ENCODE peak calls at places on chromosomes 5 and 9, in seven cellular contexts. W is H9, M is IMR-90, F is mesenchymal stem cell, D is H1, V is neuronal stem cell, R is trophoblast cell. Q is an unnamed sample.

GRCh38 chr9:90926920-90927319 is 125.3 kb downstream of the SYK start:
- DNase-seq in V (no peak), M (no peak), F (no peak), D (no peak), W (no peak), R (peak), Q (no peak)

GRCh38 chr5:93192683-93193082 is 388.3 kb downstream of the NR2F1-AS1 start:
- DNase-seq in M (no peak), D (no peak), F (no peak), W (no peak), V (no peak), R (no peak), Q (peak)

GRCh38 chr9:135023389-135023788 is 64.1 kb upstream of the OLFM1 start:
- DNase-seq in W (no peak), F (no peak), R (peak), V (no peak), M (no peak), D (no peak), Q (peak)

GRCh38 chr5:109485030-109485429 is 75.3 kb upstream of the PJA2 start:
- DNase-seq in D (no peak), V (no peak), W (no peak), M (no peak), R (no peak), F (peak), Q (no peak)

GRCh38 chr5:176901260-176902101 is 2.3 kb upstream of the HK3 start:
- DNase-seq in D (no peak), W (no peak), M (peak), F (no peak), R (peak), V (no peak), Q (no peak)

GRCh38 chr5:134177197-134178171 is 734 bp upstream of the SKP1 start:
- DNase-seq in W (peak), R (peak), D (no peak), M (peak), V (peak), F (peak), Q (peak)

GRCh38 chr9:70112981-70113380 is 69.3 kb downstream of the MAMDC2 start:
- DNase-seq in R (no peak), W (no peak), F (no peak), D (peak), M (no peak), V (no peak), Q (peak)

GRCh38 chr5:78647411-78647818 is 1.2 kb downstream of the LHFPL2 start:
- DNase-seq in R (peak), W (peak), D (no peak), F (peak), M (peak), V (no peak), Q (peak)

GRCh38 chr9:91071185-91071990 is 269.8 kb downstream of the SYK start:
- DNase-seq in W (no peak), D (peak), M (peak), F (peak), R (peak), V (no peak), Q (no peak)

GRCh38 chr9:121133104-121133816 is 58.5 kb downstream of the CNTRL start:
- DNase-seq in M (no peak), W (peak), R (no peak), V (no peak), D (peak), F (no peak), Q (peak)

GRCh38 chr9:137341227-137341626 is 39.2 kb upstream of the NRARP start:
- DNase-seq in F (no peak), M (no peak), V (no peak), R (no peak), W (no peak), D (no peak), Q (no peak)
- H3K23ac ChIP-seq in F (no peak), M (no peak), V (no peak), R (no peak), W (no peak), D (no peak), Q (no peak)

GRCh38 chr5:151775025-151775606 is 3.4 kb downstream of the G3BP1 start:
- DNase-seq in M (no peak), R (no peak), F (no peak), V (no peak), D (no peak), W (no peak), Q (no peak)
- H3K23ac ChIP-seq in M (peak), R (no peak), F (no peak), V (no peak), D (no peak), W (no peak), Q (no peak)

GRCh38 chr9:111258209-111258877 is 71.7 kb downstream of the OR2K2 start:
- DNase-seq in M (no peak), V (no peak), W (no peak), D (no peak), R (no peak), F (no peak), Q (no peak)

GRCh38 chr9:111250836-111251452 is 79.1 kb downstream of the OR2K2 start:
- DNase-seq in W (no peak), V (no peak), F (no peak), M (no peak), R (no peak), D (no peak), Q (no peak)

GRCh38 chr9:111251453-111251837 is 78.6 kb downstream of the OR2K2 start:
- DNase-seq in F (no peak), W (no peak), R (no peak), M (no peak), D (no peak), V (no peak), Q (no peak)

GRCh38 chr9:111253742-111254437 is 76.1 kb downstream of the OR2K2 start:
- DNase-seq in M (no peak), F (no peak), W (no peak), R (no peak), V (no peak), D (no peak), Q (no peak)
- H3K23ac ChIP-seq in M (no peak), F (no peak), W (no peak), R (no peak), V (no peak), D (no peak), Q (no peak)

GRCh38 chr5:77629553-77630245 is 8.8 kb downstream of the OTP start:
- DNase-seq in R (peak), F (no peak), D (peak), M (no peak), V (no peak), W (peak), Q (no peak)

GRCh38 chr5:77635073-77635472 is 3.4 kb downstream of the OTP start:
- DNase-seq in D (no peak), V (no peak), M (no peak), W (no peak), F (no peak), R (no peak), Q (no peak)

GRCh38 chr5:77630246-77631165 is 8.0 kb downstream of the OTP start:
- DNase-seq in R (peak), W (peak), F (peak), V (no peak), D (peak), M (no peak), Q (peak)

GRCh38 chr5:77631166-77631582 is 7.3 kb downstream of the OTP start:
- DNase-seq in F (no peak), W (no peak), R (no peak), M (no peak), V (no peak), D (no peak), Q (no peak)

DNA sequence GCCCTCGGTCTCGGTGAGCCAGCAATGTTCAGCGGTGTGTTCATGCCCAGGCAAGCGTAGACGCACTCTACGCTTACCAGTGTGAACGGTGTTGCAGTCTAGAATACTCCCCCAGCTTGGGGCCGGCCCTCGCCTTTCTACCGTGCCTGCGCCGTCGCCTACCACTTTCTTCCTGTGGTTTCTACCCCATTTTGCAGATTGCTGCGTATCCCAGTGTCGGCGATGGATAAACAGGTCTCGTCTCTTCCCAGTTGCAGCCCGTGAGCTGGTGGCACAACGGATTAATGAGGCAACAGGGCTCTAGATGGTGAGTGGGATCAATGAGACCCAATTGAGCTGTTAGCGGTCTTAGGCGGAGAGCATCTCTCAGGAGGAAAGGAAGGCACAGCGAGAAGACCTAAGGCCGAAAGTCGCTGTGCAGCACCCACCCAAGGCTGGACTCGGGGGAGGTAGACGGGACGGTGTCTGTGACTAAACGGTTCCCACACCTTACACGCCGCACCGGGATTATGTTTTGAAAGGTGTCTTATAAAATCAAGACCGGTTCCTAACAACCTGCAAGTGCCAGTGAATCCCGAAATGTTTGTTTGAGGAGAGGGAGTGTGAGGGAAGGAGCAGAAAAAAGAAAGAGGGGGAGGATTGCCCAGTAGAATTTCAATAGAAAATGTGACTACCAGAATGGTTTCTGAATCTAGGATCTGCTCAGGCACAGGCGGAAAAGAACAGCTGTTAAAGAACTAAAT is 5.8 kb downstream of the OTP start:
- DNase-seq in R (no peak), D (peak), W (peak), F (no peak), M (no peak), V (no peak), Q (peak)
- H3K23ac ChIP-seq in R (no peak), D (no peak), W (no peak), F (no peak), M (no peak), V (peak), Q (peak)

DNA sequence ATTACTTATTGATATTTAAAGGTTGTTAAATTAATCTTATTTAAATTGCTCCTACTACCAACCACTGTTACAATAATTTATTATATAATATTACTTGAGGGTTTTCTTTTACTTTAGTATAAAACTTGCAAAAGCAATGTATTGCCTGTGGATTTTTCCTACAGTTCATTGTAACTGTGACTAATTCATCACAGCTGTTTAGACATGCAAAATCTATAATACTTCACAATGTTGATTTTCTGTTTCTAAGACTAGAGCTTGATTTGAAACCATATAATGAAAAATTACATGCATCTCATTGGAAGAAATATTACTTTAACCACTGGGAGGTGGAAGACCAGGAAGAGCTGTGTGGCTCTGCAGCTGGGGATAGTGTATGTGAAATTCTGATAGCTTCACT is 787.2 kb upstream of the WWC1 start:
- DNase-seq in R (no peak), F (no peak), D (no peak), W (no peak), V (no peak), M (no peak), Q (no peak)
- H3K23ac ChIP-seq in R (no peak), F (no peak), D (no peak), W (no peak), V (no peak), M (no peak), Q (no peak)

GRCh38 chr5:149528661-149529060 is 22.6 kb downstream of the CSNK1A1 start:
- DNase-seq in D (no peak), V (no peak), R (no peak), W (no peak), M (no peak), F (no peak), Q (no peak)
- H3K23ac ChIP-seq in D (no peak), V (no peak), R (no peak), W (no peak), M (no peak), F (no peak), Q (no peak)

GRCh38 chr9:18393340-18394130 is 80.4 kb upstream of the ADAMTSL1 start:
- DNase-seq in R (peak), V (no peak), M (peak), D (no peak), F (peak), W (no peak), Q (peak)
- H3K23ac ChIP-seq in R (no peak), V (no peak), M (peak), D (no peak), F (no peak), W (no peak), Q (no peak)

GRCh38 chr5:115579747-115580173 is 22.5 kb downstream of the TICAM2 start:
- DNase-seq in R (peak), F (no peak), D (no peak), M (no peak), W (no peak), V (no peak), Q (no peak)
- H3K23ac ChIP-seq in R (no peak), F (no peak), D (no peak), M (no peak), W (no peak), V (no peak), Q (no peak)

DNA sequence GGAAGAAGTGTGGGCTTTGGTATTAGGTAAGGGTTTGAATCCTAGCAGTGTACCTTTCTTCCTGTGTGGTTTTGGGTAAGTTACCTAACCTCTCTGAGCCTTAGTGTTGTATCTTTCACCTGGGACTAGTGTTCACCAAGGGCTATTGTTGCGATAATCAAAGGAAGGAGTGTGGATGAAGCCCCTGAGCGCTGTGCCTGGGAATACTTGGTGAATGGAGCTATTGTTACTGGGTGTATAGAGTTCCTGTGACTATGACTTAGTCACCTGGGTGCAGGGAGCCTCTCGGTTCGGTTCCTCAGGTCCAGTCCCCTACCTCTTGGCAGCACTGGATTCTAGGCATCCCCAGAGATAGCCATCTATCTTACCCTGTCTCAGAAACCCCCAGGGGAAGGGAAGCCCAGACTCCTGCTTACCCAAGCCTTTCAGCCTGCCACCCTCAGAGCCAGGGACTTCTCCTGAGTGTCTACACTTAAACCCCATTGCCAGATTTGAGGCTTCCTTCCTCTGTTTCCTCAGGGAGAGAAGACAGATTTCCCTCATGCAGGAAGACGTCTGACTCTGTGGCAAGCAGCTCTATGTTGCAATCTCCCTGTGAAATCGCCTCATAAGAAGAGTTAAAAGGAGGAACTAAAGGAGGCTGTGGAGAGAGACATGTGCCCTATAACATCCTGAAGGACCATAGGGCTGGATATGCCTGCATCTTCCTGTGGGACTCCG is 181.0 kb upstream of the PITX1 start:
- DNase-seq in M (peak), W (peak), F (peak), R (peak), V (no peak), D (peak), Q (no peak)
- H3K23ac ChIP-seq in M (no peak), W (no peak), F (no peak), R (no peak), V (no peak), D (no peak), Q (no peak)